ENCODE peak calls at places on chromosome 12, in nine cellular contexts. W is A549, K is sigmoid colon, N is heart right ventricle, O is lung, A is suprapubic skin, J is AG04450, D is pancreas, I is left ventricle myocardium inferior. B is an unnamed sample.
A peak's percentile ranks its signal among the peaks of the same experiment; 100 is the strongest.

GRCh38 chr12:3998397-3998796 is 125.2 kb upstream of the PARP11 start:
- DNase-seq in O (no peak), A (no peak), N (no peak), W (no peak), I (no peak), D (no peak), K (no peak), J (no peak), B (no peak)

GRCh38 chr12:91183565-91183964 is 948 bp upstream of the DCN start:
- DNase-seq in D (no peak), N (no peak), J (no peak), A (no peak), K (no peak), I (no peak), W (no peak), O (no peak), B (no peak)

GRCh38 chr12:122865268-122866231 is 30.3 kb downstream of the HIP1R start:
- DNase-seq in O (no peak), J (no peak), D (peak; percentile 90), A (peak; percentile 79), K (peak; percentile 67), W (peak; percentile 64), I (peak; percentile 57), N (peak; percentile 60), B (peak; percentile 54)

GRCh38 chr12:13211859-13212664 is 15.5 kb downstream of the EMP1 start:
- DNase-seq in D (no peak), N (no peak), W (peak; percentile 78), A (no peak), I (no peak), O (peak; percentile 62), J (no peak), K (peak; percentile 76), B (no peak)

GRCh38 chr12:51683763-51684357 is 92.8 kb downstream of the SCN8A start:
- DNase-seq in J (no peak), K (no peak), N (no peak), W (peak; percentile 42), O (no peak), A (no peak), D (no peak), I (no peak), B (no peak)

GRCh38 chr12:132170094-132170636 is 25.9 kb downstream of the NOC4L start:
- DNase-seq in N (peak; percentile 6), O (no peak), I (peak; percentile 11), J (no peak), W (no peak), K (no peak), A (no peak), D (no peak), B (no peak)

GRCh38 chr12:110762891-110763290 is 20.2 kb upstream of the PPP1CC start:
- DNase-seq in A (no peak), O (no peak), K (no peak), W (no peak), D (no peak), N (no peak), J (no peak), I (no peak), B (no peak)

GRCh38 chr12:57476162-57476992 is 3.3 kb downstream of the ARHGAP9 start:
- DNase-seq in A (no peak), W (no peak), J (no peak), O (no peak), K (no peak), I (no peak), N (no peak), D (no peak), B (no peak)

GRCh38 chr12:122171399-122171798 is 2.6 kb downstream of the IL31 start:
- DNase-seq in J (no peak), O (no peak), I (no peak), D (no peak), K (no peak), A (no peak), W (no peak), N (no peak), B (no peak)

GRCh38 chr12:51906452-51907082 is 737 bp upstream of the ACVRL1 start:
- DNase-seq in W (no peak), I (no peak), A (peak; percentile 82), D (peak; percentile 57), J (no peak), O (no peak), N (no peak), K (peak; percentile 70), B (no peak)

GRCh38 chr12:108854055-108854452 is 3.3 kb downstream of the SSH1 start:
- DNase-seq in D (no peak), I (no peak), O (no peak), W (peak; percentile 82), A (peak; percentile 47), J (peak; percentile 71), N (no peak), K (peak; percentile 82), B (no peak)

DNA sequence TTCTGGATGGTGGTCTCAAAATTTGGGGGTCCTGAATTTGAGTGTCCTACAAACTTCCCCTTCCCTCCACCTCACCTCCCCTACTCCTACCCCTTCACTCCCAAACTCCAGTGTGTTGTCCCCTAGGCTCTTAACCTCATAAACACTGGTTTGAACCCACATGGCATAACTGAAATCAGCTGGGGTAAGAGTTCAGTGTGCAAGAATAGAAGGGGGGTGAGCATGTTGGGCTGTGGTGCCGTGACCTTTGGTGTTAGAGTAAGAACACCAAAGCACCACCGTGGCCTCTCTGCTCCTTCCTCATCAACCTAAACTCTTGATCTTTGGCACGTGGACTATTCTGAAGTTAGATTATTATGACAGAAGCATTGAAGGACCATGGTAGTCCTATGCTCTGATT is 11.0 kb downstream of the PCBP2 start:
- DNase-seq in D (no peak), K (no peak), N (no peak), W (no peak), O (no peak), A (no peak), J (no peak), I (no peak), B (no peak)
- H3K27ac ChIP-seq in D (no peak overlapping the region), K (no peak overlapping the region), N (peak overlapping the region; percentile 21), W (no peak overlapping the region), O (no peak overlapping the region), A (no peak overlapping the region), J (peak overlapping the region; percentile 0), I (peak overlapping the region; percentile 69), B (no peak overlapping the region)

GRCh38 chr12:6790496-6791150 is 1.3 kb downstream of the CD4 start:
- DNase-seq in I (no peak), O (no peak), D (no peak), A (no peak), W (no peak), K (no peak), N (no peak), J (no peak), B (no peak)

GRCh38 chr12:6795088-6795487 is 5.8 kb downstream of the CD4 start:
- DNase-seq in N (no peak), W (no peak), A (no peak), J (no peak), I (no peak), K (no peak), O (no peak), D (no peak), B (no peak)

GRCh38 chr12:6788972-6789905 is at the start of gene CD4:
- DNase-seq in I (peak; percentile 74), J (no peak), K (no peak), N (peak; percentile 70), A (no peak), D (peak; percentile 28), O (peak; percentile 59), W (no peak), B (no peak)

GRCh38 chr12:6791931-6792520 is 2.7 kb downstream of the CD4 start:
- DNase-seq in W (no peak), N (no peak), K (no peak), D (peak; percentile 31), A (no peak), I (no peak), O (no peak), J (no peak), B (no peak)

DNA sequence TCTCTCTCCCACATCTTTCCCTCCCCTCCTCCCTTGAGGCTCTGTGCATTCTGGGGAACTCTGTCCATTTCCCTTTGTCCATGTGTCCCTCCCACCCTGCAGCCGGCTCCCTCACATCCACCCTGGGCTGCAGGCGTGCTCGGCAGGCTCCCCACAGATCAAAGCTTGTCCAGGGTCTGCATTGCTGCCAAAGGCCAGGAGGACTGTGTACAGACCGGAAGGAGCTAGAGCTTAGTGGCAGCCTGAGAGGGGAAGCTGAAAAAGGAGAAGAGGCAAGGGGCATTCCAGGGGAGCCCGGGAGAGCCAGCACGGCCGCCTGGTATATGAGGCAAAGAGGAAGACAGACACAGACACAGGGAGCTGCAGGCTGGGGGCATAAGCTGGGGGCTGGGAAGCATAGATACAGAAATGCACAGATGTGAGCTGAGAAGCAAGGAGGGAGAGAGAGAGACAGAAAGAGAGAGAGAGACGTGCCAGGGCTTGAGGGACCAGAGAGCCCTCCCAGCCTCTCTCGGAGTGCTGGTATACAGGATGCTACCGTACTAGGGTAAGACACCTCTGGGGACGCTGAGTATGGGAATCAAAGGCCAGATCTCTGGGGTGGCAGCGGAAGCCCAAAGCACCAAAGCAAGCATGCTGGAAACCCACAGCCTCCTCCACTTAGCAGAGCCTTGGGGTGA is 3.3 kb downstream of the CD4 start:
- DNase-seq in K (peak; percentile 78), J (no peak), W (no peak), O (no peak), N (no peak), A (no peak), D (peak; percentile 30), I (peak; percentile 38), B (no peak)
- H3K4me3 ChIP-seq in K (peak overlapping the region; percentile 5), J (peak overlapping the region; percentile 31), W (no peak overlapping the region), O (no peak overlapping the region), N (peak overlapping the region; percentile 24), A (peak overlapping the region; percentile 16), D (no peak overlapping the region), I (peak overlapping the region; percentile 27), B (no peak overlapping the region)

GRCh38 chr12:105325117-105325516 is 5.4 kb upstream of the C12orf75 start:
- DNase-seq in D (no peak), K (no peak), N (no peak), O (no peak), J (no peak), W (no peak), A (no peak), I (no peak), B (no peak)

GRCh38 chr12:105321125-105321524 is 9.4 kb upstream of the C12orf75 start:
- DNase-seq in I (no peak), K (no peak), O (no peak), D (no peak), J (no peak), A (no peak), W (no peak), N (no peak), B (no peak)

GRCh38 chr12:105319691-105320209 is 10.7 kb upstream of the C12orf75 start:
- DNase-seq in W (peak; percentile 46), N (no peak), I (no peak), D (no peak), J (no peak), A (no peak), K (no peak), O (no peak), B (no peak)

GRCh38 chr12:105322070-105322469 is 8.4 kb upstream of the C12orf75 start:
- DNase-seq in D (no peak), O (no peak), N (no peak), K (no peak), J (no peak), W (no peak), I (no peak), A (no peak), B (no peak)

GRCh38 chr12:105324704-105325103 is 5.8 kb upstream of the C12orf75 start:
- DNase-seq in D (no peak), O (no peak), A (no peak), I (no peak), J (no peak), K (no peak), N (no peak), W (no peak), B (no peak)
- TF ChIP-seq CTCF in D (no peak), O (no peak), A (no peak), I (no peak), J (no peak), K (no peak), N (no peak), W (no peak), B (no peak)

GRCh38 chr12:66733321-66733720 is 54.4 kb upstream of the GRIP1 start:
- DNase-seq in N (no peak), K (no peak), O (no peak), A (no peak), W (no peak), I (no peak), D (no peak), J (no peak), B (no peak)
- H3K27ac ChIP-seq in N (no peak overlapping the region), K (no peak overlapping the region), O (no peak overlapping the region), A (no peak overlapping the region), W (no peak overlapping the region), I (no peak overlapping the region), D (no peak overlapping the region), J (no peak overlapping the region), B (no peak overlapping the region)

B was measured in dorsolateral prefrontal cortex.